ENCODE peak calls at places on chromosomes 13 and 19, in eight cellular contexts. W, E, H, T, L, Q, Y and X are unnamed samples.

GRCh38 chr13:38641164-38641948 is 45.5 kb upstream of the FREM2 start:
- DNase-seq in T (no peak), Y (no peak), H (no peak), E (peak), Q (no peak), L (no peak), W (peak), X (no peak)

GRCh38 chr13:29909975-29910674 is 59.7 kb upstream of the UBL3 start:
- DNase-seq in L (no peak), T (peak), Q (no peak), H (no peak), W (peak), Y (no peak), E (peak), X (no peak)

GRCh38 chr19:5028229-5028886 is 59.4 kb downstream of the KDM4B start:
- DNase-seq in H (no peak), Y (no peak), E (no peak), L (no peak), T (no peak), W (no peak), Q (no peak), X (no peak)

GRCh38 chr13:102039264-102039663 is 362.6 kb downstream of the FGF14 start:
- DNase-seq in W (no peak), H (no peak), E (no peak), L (no peak), T (no peak), Y (no peak), Q (no peak), X (no peak)

GRCh38 chr13:113406321-113407102 is 42.6 kb upstream of the GRTP1 start:
- DNase-seq in L (no peak), Y (no peak), H (peak), W (no peak), T (no peak), E (no peak), Q (no peak), X (no peak)

GRCh38 chr13:36382030-36382429 is 35.8 kb upstream of the SPART start:
- DNase-seq in Q (no peak), E (no peak), W (peak), L (no peak), T (no peak), Y (no peak), H (no peak), X (no peak)

GRCh38 chr13:24995225-24995804 is 100.6 kb upstream of the PABPC3 start:
- DNase-seq in Q (peak), E (peak), W (peak), T (peak), L (peak), H (no peak), Y (no peak), X (no peak)

GRCh38 chr19:14517840-14518505 is at the start of gene DNAJB1:
- DNase-seq in Q (no peak), E (peak), W (peak), H (peak), Y (peak), T (peak), L (peak), X (peak)

GRCh38 chr13:113470073-113470472 is 16.8 kb upstream of the ADPRHL1 start:
- DNase-seq in L (no peak), T (no peak), Y (no peak), W (no peak), Q (no peak), H (no peak), E (no peak), X (no peak)

GRCh38 chr19:45423033-45423588 is 606 bp downstream of the ERCC1 start:
- DNase-seq in Q (no peak), L (peak), Y (no peak), H (no peak), W (no peak), E (no peak), T (no peak), X (no peak)

GRCh38 chr13:36531746-36532486 is 99.6 kb downstream of the CCNA1 start:
- DNase-seq in H (no peak), Q (no peak), L (no peak), W (peak), E (peak), Y (no peak), T (no peak), X (no peak)

GRCh38 chr13:98454389-98454881 is 122.5 kb downstream of the STK24 start:
- DNase-seq in E (peak), H (no peak), Y (no peak), W (peak), Q (peak), L (no peak), T (peak), X (no peak)

GRCh38 chr13:66714795-66715194 is 515.3 kb downstream of the PCDH9 start:
- DNase-seq in W (peak), E (peak), T (no peak), L (no peak), Q (no peak), H (no peak), Y (no peak), X (no peak)

GRCh38 chr19:7874857-7875393 is 735 bp upstream of the PRR36 start:
- DNase-seq in H (no peak), E (no peak), T (no peak), Y (no peak), Q (no peak), W (no peak), L (no peak), X (no peak)
- H3K4me3 ChIP-seq in H (no peak), E (peak), T (no peak), Y (peak), Q (no peak), W (no peak), L (no peak), X (no peak)

GRCh38 chr13:27450921-27451461 is 627 bp upstream of the MTIF3 start:
- DNase-seq in Y (peak), W (peak), H (peak), L (peak), T (peak), Q (no peak), E (peak), X (no peak)
- TF ChIP-seq CTCF in Y (no peak), W (no peak), H (no peak), L (no peak), T (no peak), Q (no peak), E (peak), X (no peak)

GRCh38 chr13:45464687-45465453 is at the start of gene COG3:
- DNase-seq in W (peak), H (peak), T (peak), L (no peak), Y (peak), E (peak), Q (peak), X (peak)

GRCh38 chr13:45464141-45464686 is 525 bp upstream of the COG3 start:
- DNase-seq in L (no peak), E (no peak), W (no peak), H (no peak), T (no peak), Y (no peak), Q (no peak), X (no peak)

GRCh38 chr13:45472171-45472705 is 7.5 kb downstream of the COG3 start:
- DNase-seq in E (no peak), W (peak), H (no peak), Q (no peak), L (no peak), T (peak), Y (no peak), X (no peak)

GRCh38 chr13:45468676-45469075 is 3.9 kb downstream of the COG3 start:
- DNase-seq in Q (no peak), W (peak), Y (no peak), T (no peak), E (no peak), H (no peak), L (no peak), X (no peak)

DNA sequence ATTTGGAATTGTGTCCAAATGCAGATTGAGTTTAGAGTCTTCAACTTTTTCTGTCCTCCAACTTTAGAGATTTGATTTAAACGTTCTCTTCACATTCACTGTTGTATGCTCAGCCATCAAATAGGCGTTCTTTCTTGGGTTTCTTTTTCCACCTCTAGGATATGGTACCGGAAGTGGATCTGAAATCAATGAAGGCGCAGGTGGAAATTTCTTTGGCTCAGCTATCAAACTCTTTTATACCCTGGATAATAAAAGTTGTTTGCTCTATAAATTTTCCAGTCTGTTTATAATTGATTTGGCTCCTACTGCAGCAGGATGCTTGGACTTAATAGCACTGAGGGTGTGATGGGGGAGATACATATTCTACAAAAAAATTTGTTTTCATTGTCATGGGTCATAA is 1.6 kb downstream of the COG3 start:
- DNase-seq in H (no peak), T (no peak), W (no peak), L (no peak), Q (no peak), E (no peak), Y (no peak), X (no peak)
- H3K4me3 ChIP-seq in H (no peak), T (no peak), W (no peak), L (peak), Q (peak), E (peak), Y (peak), X (peak)

DNA sequence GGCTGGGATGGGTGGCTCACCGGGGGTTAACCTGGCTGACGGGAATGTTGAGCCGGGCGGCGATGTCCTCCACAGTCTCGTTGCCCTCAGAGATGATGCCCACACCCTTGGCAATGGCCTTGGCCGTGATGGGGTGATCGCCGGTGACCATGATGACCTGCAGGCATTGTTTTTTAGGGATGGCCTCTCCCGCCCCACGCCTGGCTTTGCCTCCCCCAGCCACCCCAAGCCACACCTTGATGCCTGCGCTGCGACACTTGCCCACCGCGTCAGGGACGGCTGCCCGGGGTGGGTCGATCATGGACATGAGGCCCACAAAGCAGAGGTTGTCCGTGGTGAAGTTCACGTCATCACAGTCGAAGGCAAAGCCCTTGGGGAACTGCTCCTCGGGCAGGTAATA is 16.1 kb downstream of the ATP1A3 start:
- DNase-seq in W (no peak), E (no peak), L (no peak), Y (no peak), T (no peak), H (no peak), Q (no peak), X (no peak)
- TF ChIP-seq CTCF in W (no peak), E (no peak), L (no peak), Y (no peak), T (no peak), H (no peak), Q (no peak), X (no peak)

GRCh38 chr19:3825286-3825956 is 39.2 kb upstream of the MATK start:
- DNase-seq in L (no peak), T (no peak), W (no peak), Y (no peak), H (no peak), E (no peak), Q (no peak), X (no peak)

GRCh38 chr19:3821156-3821555 is 35.0 kb upstream of the MATK start:
- DNase-seq in W (no peak), E (no peak), Q (no peak), L (no peak), H (no peak), T (no peak), Y (no peak), X (no peak)

GRCh38 chr19:3822683-3823344 is 36.6 kb upstream of the MATK start:
- DNase-seq in Q (no peak), T (no peak), Y (no peak), E (no peak), H (no peak), W (no peak), L (no peak), X (no peak)

GRCh38 chr19:3821857-3822364 is 35.7 kb upstream of the MATK start:
- DNase-seq in Q (no peak), Y (peak), E (peak), W (peak), L (no peak), H (peak), T (peak), X (peak)

GRCh38 chr19:3823345-3823704 is 37.1 kb upstream of the MATK start:
- DNase-seq in Q (no peak), H (no peak), E (no peak), W (no peak), T (no peak), Y (no peak), L (no peak), X (no peak)
- H3K4me3 ChIP-seq in Q (no peak), H (no peak), E (no peak), W (no peak), T (no peak), Y (no peak), L (no peak), X (no peak)

GRCh38 chr19:12828494-12828893 is 5.9 kb downstream of the RTBDN start:
- DNase-seq in Q (no peak), T (no peak), L (no peak), Y (no peak), W (no peak), H (peak), E (peak), X (no peak)

GRCh38 chr19:12821761-12822160 is 12.6 kb downstream of the RTBDN start:
- DNase-seq in Q (no peak), L (no peak), W (peak), Y (no peak), T (no peak), H (no peak), E (no peak), X (no peak)

GRCh38 chr19:12825259-12826131 is 8.9 kb downstream of the RTBDN start:
- DNase-seq in H (no peak), L (no peak), W (peak), T (no peak), Y (no peak), E (peak), Q (no peak), X (no peak)
- TF ChIP-seq CTCF in H (no peak), L (peak), W (peak), T (peak), Y (no peak), E (peak), Q (peak), X (peak)

GRCh38 chr19:18225702-18226468 is at the start of gene PDE4C:
- DNase-seq in T (no peak), E (peak), H (no peak), L (no peak), Y (peak), Q (no peak), W (peak), X (peak)
- H3K4me3 ChIP-seq in T (no peak), E (no peak), H (no peak), L (no peak), Y (peak), Q (no peak), W (no peak), X (no peak)

DNA sequence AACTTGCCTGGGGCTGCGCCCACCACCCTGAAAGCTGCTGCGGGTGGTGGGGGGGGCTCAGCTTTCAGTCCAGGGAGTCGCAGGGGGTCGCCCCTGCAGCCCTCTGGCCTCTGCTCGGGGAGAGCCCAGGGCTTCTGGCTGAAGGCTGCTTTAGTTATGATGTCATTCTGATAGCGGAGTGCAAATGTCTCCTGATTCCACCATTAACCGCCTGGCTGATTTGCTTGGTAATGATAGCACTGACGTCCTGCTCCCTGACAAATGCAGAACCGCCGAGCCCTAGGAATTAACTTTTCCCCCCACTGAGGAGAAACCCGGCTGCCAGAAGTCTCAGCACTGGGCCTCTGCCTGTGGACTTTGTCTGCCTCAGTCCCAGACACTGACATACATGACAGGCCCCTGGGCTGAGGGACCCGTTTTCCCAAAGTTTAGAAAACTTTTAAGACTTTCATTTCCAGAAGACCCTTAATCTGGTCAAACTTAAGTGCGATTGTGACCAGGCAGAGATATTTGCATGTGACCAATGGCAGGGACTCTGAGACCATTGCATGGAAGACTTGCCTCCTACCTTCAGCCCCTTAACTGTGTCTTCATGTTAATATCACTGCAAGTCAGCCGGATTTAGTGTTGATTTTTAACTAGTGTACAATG is 142.5 kb upstream of the ZNF536 start:
- DNase-seq in W (no peak), Q (no peak), H (no peak), L (no peak), T (peak), Y (no peak), E (no peak), X (no peak)
- TF ChIP-seq CTCF in W (no peak), Q (no peak), H (no peak), L (no peak), T (no peak), Y (no peak), E (no peak), X (no peak)

GRCh38 chr13:62544928-62545327 is 1129.3 kb upstream of the PCDH20 start:
- DNase-seq in L (no peak), Q (no peak), W (no peak), H (no peak), E (no peak), Y (no peak), T (no peak), X (no peak)
- H3K4me3 ChIP-seq in L (no peak), Q (no peak), W (no peak), H (no peak), E (no peak), Y (no peak), T (no peak), X (no peak)